ENCODE peak calls at places on chromosomes 16 and 17, in seven cellular contexts. One of them, this sample, is unnamed.

GRCh38 chr16:3020604-3021448 is 658 bp downstream of the TNFRSF12A start:
- DNase-seq in T-cell: peak
- DNase-seq in activated T-cell treated with anti-CD3 and anti-CD28 coated beads, Interleukin-2, amount 50 U/mL, for 72 hours: peak
- DNase-seq in activated naive CD4-positive, alpha-beta T cell treated with anti-CD3 and anti-CD28 coated beads for 36 hours: peak
- DNase-seq in amygdala: peak
- DNase-seq in activated CD4-positive, alpha-beta T cell treated with anti-CD3 and anti-CD28 coated beads, Interleukin-2, amount 50 U/mL, for 1 hour: peak
- DNase-seq in CD4-positive, alpha-beta T cell: peak
- DNase-seq in this sample: peak

GRCh38 chr17:65345261-65346060 is 208.3 kb downstream of the RGS9 start:
- DNase-seq in activated T-cell treated with anti-CD3 and anti-CD28 coated beads, Interleukin-2, amount 50 U/mL, for 72 hours: no peak
- DNase-seq in activated CD4-positive, alpha-beta T cell treated with anti-CD3 and anti-CD28 coated beads, Interleukin-2, amount 50 U/mL, for 1 hour: no peak
- DNase-seq in amygdala: no peak
- DNase-seq in CD4-positive, alpha-beta T cell: no peak
- DNase-seq in T-cell: peak
- DNase-seq in activated naive CD4-positive, alpha-beta T cell treated with anti-CD3 and anti-CD28 coated beads for 36 hours: peak
- DNase-seq in this sample: no peak

GRCh38 chr17:40468560-40468959 is 25.3 kb downstream of the IGFBP4 start:
- DNase-seq in T-cell: no peak
- DNase-seq in amygdala: no peak
- DNase-seq in activated naive CD4-positive, alpha-beta T cell treated with anti-CD3 and anti-CD28 coated beads for 36 hours: no peak
- DNase-seq in CD4-positive, alpha-beta T cell: no peak
- DNase-seq in activated CD4-positive, alpha-beta T cell treated with anti-CD3 and anti-CD28 coated beads, Interleukin-2, amount 50 U/mL, for 1 hour: no peak
- DNase-seq in activated T-cell treated with anti-CD3 and anti-CD28 coated beads, Interleukin-2, amount 50 U/mL, for 72 hours: no peak
- DNase-seq in this sample: no peak

GRCh38 chr17:82213251-82214011 is 789 bp upstream of the CCDC57 start:
- DNase-seq in activated T-cell treated with anti-CD3 and anti-CD28 coated beads, Interleukin-2, amount 50 U/mL, for 72 hours: peak
- DNase-seq in CD4-positive, alpha-beta T cell: no peak
- DNase-seq in activated CD4-positive, alpha-beta T cell treated with anti-CD3 and anti-CD28 coated beads, Interleukin-2, amount 50 U/mL, for 1 hour: peak
- DNase-seq in activated naive CD4-positive, alpha-beta T cell treated with anti-CD3 and anti-CD28 coated beads for 36 hours: no peak
- DNase-seq in T-cell: no peak
- DNase-seq in amygdala: peak
- DNase-seq in this sample: no peak

GRCh38 chr17:27049104-27049784 is 244.7 kb upstream of the WSB1 start:
- DNase-seq in T-cell: no peak
- DNase-seq in activated naive CD4-positive, alpha-beta T cell treated with anti-CD3 and anti-CD28 coated beads for 36 hours: peak
- DNase-seq in activated T-cell treated with anti-CD3 and anti-CD28 coated beads, Interleukin-2, amount 50 U/mL, for 72 hours: peak
- DNase-seq in amygdala: no peak
- DNase-seq in activated CD4-positive, alpha-beta T cell treated with anti-CD3 and anti-CD28 coated beads, Interleukin-2, amount 50 U/mL, for 1 hour: no peak
- DNase-seq in CD4-positive, alpha-beta T cell: no peak
- DNase-seq in this sample: no peak

GRCh38 chr16:67718668-67719047 is 458 bp downstream of the GFOD2 start:
- DNase-seq in T-cell: peak
- DNase-seq in activated T-cell treated with anti-CD3 and anti-CD28 coated beads, Interleukin-2, amount 50 U/mL, for 72 hours: peak
- DNase-seq in activated CD4-positive, alpha-beta T cell treated with anti-CD3 and anti-CD28 coated beads, Interleukin-2, amount 50 U/mL, for 1 hour: no peak
- DNase-seq in amygdala: no peak
- DNase-seq in CD4-positive, alpha-beta T cell: no peak
- DNase-seq in activated naive CD4-positive, alpha-beta T cell treated with anti-CD3 and anti-CD28 coated beads for 36 hours: peak
- DNase-seq in this sample: no peak

GRCh38 chr16:83935858-83936255 is 17.2 kb upstream of the OSGIN1 start:
- DNase-seq in activated CD4-positive, alpha-beta T cell treated with anti-CD3 and anti-CD28 coated beads, Interleukin-2, amount 50 U/mL, for 1 hour: no peak
- DNase-seq in activated T-cell treated with anti-CD3 and anti-CD28 coated beads, Interleukin-2, amount 50 U/mL, for 72 hours: no peak
- DNase-seq in T-cell: no peak
- DNase-seq in activated naive CD4-positive, alpha-beta T cell treated with anti-CD3 and anti-CD28 coated beads for 36 hours: no peak
- DNase-seq in amygdala: no peak
- DNase-seq in CD4-positive, alpha-beta T cell: no peak
- DNase-seq in this sample: no peak

GRCh38 chr17:76024353-76024752 is 2.8 kb downstream of the EVPL start:
- DNase-seq in T-cell: no peak
- DNase-seq in CD4-positive, alpha-beta T cell: no peak
- DNase-seq in activated naive CD4-positive, alpha-beta T cell treated with anti-CD3 and anti-CD28 coated beads for 36 hours: no peak
- DNase-seq in activated T-cell treated with anti-CD3 and anti-CD28 coated beads, Interleukin-2, amount 50 U/mL, for 72 hours: no peak
- DNase-seq in activated CD4-positive, alpha-beta T cell treated with anti-CD3 and anti-CD28 coated beads, Interleukin-2, amount 50 U/mL, for 1 hour: no peak
- DNase-seq in amygdala: no peak
- DNase-seq in this sample: no peak

This sample was measured in neuronal stem cell.